ENCODE peak calls at places on chromosomes 13 and 19, in six cellular contexts. C is retinal pigment epithelial cell; B is body of pancreas; P is anterior cingulate cortex; A is stimulated activated CD8-positive, alpha-beta memory T cell treated with anti-CD3 and anti-CD28 coated beads, Interleukin-15, amount 100 ng/mL, for 1 hour; U is astrocyte of the hippocampus. M is an unnamed sample.

GRCh38 chr13:43484432-43485225 is 302.1 kb downstream of the ENOX1 start:
- DNase-seq in C (no peak), B (peak), P (no peak), A (no peak), U (no peak), M (no peak)

GRCh38 chr13:71290963-71291937 is 575.8 kb downstream of the DACH1 start:
- DNase-seq in C (no peak), B (peak), P (no peak), A (peak), U (no peak), M (no peak)

GRCh38 chr13:95564948-95565347 is 12.4 kb downstream of the CLDN10 start:
- DNase-seq in C (no peak), B (no peak), P (no peak), A (no peak), U (peak), M (no peak)

GRCh38 chr19:43545981-43546380 is 13.0 kb downstream of the ZNF575 start:
- DNase-seq in C (no peak), B (no peak), P (no peak), A (no peak), U (no peak), M (no peak)

GRCh38 chr19:55305491-55305890 is 19.6 kb downstream of the TMEM150B start:
- DNase-seq in C (no peak), B (peak), P (no peak), A (no peak), U (no peak), M (no peak)

GRCh38 chr19:39166571-39167391 is 30.0 kb upstream of the NCCRP1 start:
- DNase-seq in C (no peak), B (peak), P (no peak), A (no peak), U (peak), M (no peak)

GRCh38 chr13:26423634-26424033 is 133.8 kb upstream of the WASF3 start:
- DNase-seq in C (no peak), B (peak), P (no peak), A (no peak), U (no peak), M (no peak)

GRCh38 chr13:19634129-19634740 is 776 bp downstream of the MPHOSPH8 start:
- DNase-seq in C (peak), B (peak), P (peak), A (no peak), U (peak), M (no peak)

GRCh38 chr13:106212436-106213010 is 322.9 kb downstream of the EFNB2 start:
- DNase-seq in C (no peak), B (no peak), P (no peak), A (no peak), U (no peak), M (no peak)

GRCh38 chr13:20825476-20825875 is 51.7 kb upstream of the EEF1AKMT1 start:
- DNase-seq in C (no peak), B (no peak), P (no peak), A (no peak), U (peak), M (peak)

M was measured in NCI-H1694 treated with DMSO at 0.1 percent for 48 hours.